ENCODE peak calls at places on chromosomes 4 and X, in four cellular contexts. O, M, E and N are unnamed samples.

GRCh38 chr4:2260336-2261109 is 1.4 kb downstream of the MXD4 start:
- DNase-seq in O (no peak), M (no peak), E (no peak), N (peak; percentile 9)

GRCh38 chrX:56468441-56468840 is 95.0 kb upstream of the UBQLN2 start:
- DNase-seq in O (no peak), M (no peak), E (no peak), N (no peak)

GRCh38 chrX:75335127-75335458 is 61.2 kb downstream of the UPRT start:
- DNase-seq in O (no peak), M (no peak), E (no peak), N (no peak)

GRCh38 chr4:128159967-128160366 is 98.9 kb downstream of the LARP1B start:
- DNase-seq in O (peak; percentile 66), M (no peak), E (no peak), N (peak; percentile 55)

GRCh38 chr4:139978692-139979091 is 175.3 kb downstream of the MAML3 start:
- DNase-seq in O (no peak), M (no peak), E (no peak), N (no peak)

GRCh38 chrX:155766321-155766720 is 114.8 kb upstream of the VAMP7 start:
- DNase-seq in O (no peak), M (no peak), E (no peak), N (peak; percentile 22)

GRCh38 chr4:156476359-156476758 is 495.2 kb downstream of the PDGFC start:
- DNase-seq in O (peak; percentile 94), M (peak; percentile 1), E (no peak), N (peak; percentile 98)

GRCh38 chr4:124907881-124908280 is 195.3 kb upstream of the ANKRD50 start:
- DNase-seq in O (no peak), M (no peak), E (no peak), N (peak; percentile 84)

GRCh38 chrX:22950278-22951266 is 49.2 kb upstream of the DDX53 start:
- DNase-seq in O (peak; percentile 88), M (no peak), E (no peak), N (peak; percentile 92)

GRCh38 chr4:152828122-152828521 is 48.4 kb downstream of the ARFIP1 start:
- DNase-seq in O (no peak), M (no peak), E (no peak), N (peak; percentile 44)

GRCh38 chr4:15077969-15078368 is 75.7 kb downstream of the CPEB2 start:
- DNase-seq in O (peak; percentile 76), M (no peak), E (no peak), N (peak; percentile 41)

GRCh38 chr4:18840499-18840898 is 818.9 kb upstream of the LCORL start:
- DNase-seq in O (no peak), M (no peak), E (no peak), N (peak; percentile 11)

GRCh38 chr4:173189117-173189693 is 20.6 kb downstream of the GALNT7 start:
- DNase-seq in O (peak; percentile 35), M (no peak), E (no peak), N (peak; percentile 63)

GRCh38 chr4:100299019-100299418 is 108.8 kb upstream of the DDIT4L start:
- DNase-seq in O (peak; percentile 93), M (no peak), E (no peak), N (peak; percentile 93)

GRCh38 chr4:76749361-76749760 is 148.6 kb downstream of the SOWAHB start:
- DNase-seq in O (no peak), M (no peak), E (no peak), N (no peak)

GRCh38 chr4:31235961-31236360 is 515.8 kb downstream of the PCDH7 start:
- DNase-seq in O (no peak), M (no peak), E (no peak), N (no peak)

GRCh38 chrX:17413228-17413627 is 38.2 kb downstream of the NHS start:
- DNase-seq in O (no peak), M (no peak), E (no peak), N (peak; percentile 84)

GRCh38 chrX:12758291-12758690 is 32.9 kb upstream of the PRPS2 start:
- DNase-seq in O (no peak), M (no peak), E (no peak), N (peak; percentile 8)

GRCh38 chr4:24889991-24890390 is 22.9 kb downstream of the CCDC149 start:
- DNase-seq in O (no peak), M (no peak), E (no peak), N (peak; percentile 48)

GRCh38 chr4:154164931-154165839 is 326.4 kb downstream of the DCHS2 start:
- DNase-seq in O (peak; percentile 69), M (no peak), E (no peak), N (peak; percentile 98)

GRCh38 chrX:69538321-69538876 is 34.3 kb downstream of the NALF2 start:
- DNase-seq in O (peak; percentile 12), M (peak; percentile 70), E (no peak), N (peak; percentile 48)

GRCh38 chr4:41079871-41080565 is 134.3 kb downstream of the APBB2 start:
- DNase-seq in O (no peak), M (no peak), E (no peak), N (no peak)

GRCh38 chr4:81214518-81215218 is 354 bp downstream of the PRKG2 start:
- DNase-seq in O (peak; percentile 9), M (no peak), E (no peak), N (no peak)

GRCh38 chrX:2497961-2498780 is 2.6 kb downstream of the DHRSX start:
- DNase-seq in O (no peak), M (peak; percentile 55), E (no peak), N (peak; percentile 35)

GRCh38 chr4:101114936-101115372 is 232.4 kb downstream of the PPP3CA start:
- DNase-seq in O (peak; percentile 24), M (no peak), E (no peak), N (no peak)

GRCh38 chr4:153010137-153010536 is 74.0 kb downstream of the FHDC1 start:
- DNase-seq in O (no peak), M (no peak), E (no peak), N (no peak)

GRCh38 chr4:61505773-61506640 is 305.9 kb downstream of the ADGRL3 start:
- DNase-seq in O (no peak), M (no peak), E (no peak), N (no peak)